ENCODE peak calls at places on chromosomes 1 and 21, in six cellular contexts. K, W, P, E, S and X are unnamed samples.
A peak's percentile ranks its signal among the peaks of the same experiment; 100 is the strongest.

GRCh38 chr1:62196091-62196690 is 1.5 kb downstream of the L1TD1 start:
- DNase-seq in K (no peak), W (no peak), P (no peak), E (no peak), S (no peak), X (no peak)

GRCh38 chr1:39386997-39387396 is 104.4 kb upstream of the BMP8A start:
- DNase-seq in K (no peak), W (no peak), P (no peak), E (no peak), S (no peak), X (no peak)

GRCh38 chr21:35002879-35003722 is 46.0 kb downstream of the RUNX1 start:
- DNase-seq in K (no peak), W (no peak), P (no peak), E (peak; percentile 77), S (no peak), X (peak; percentile 89)

GRCh38 chr1:229024528-229025119 is 246.3 kb upstream of the RAB4A start:
- DNase-seq in K (peak; percentile 88), W (no peak), P (peak; percentile 66), E (peak; percentile 85), S (peak; percentile 46), X (peak; percentile 85)

GRCh38 chr1:70487910-70488665 is 77.0 kb downstream of the CTH start:
- DNase-seq in K (no peak), W (no peak), P (peak; percentile 28), E (peak; percentile 55), S (no peak), X (peak; percentile 57)

GRCh38 chr1:172040466-172040865 is 199.2 kb downstream of the DNM3 start:
- DNase-seq in K (no peak), W (no peak), P (no peak), E (peak; percentile 63), S (no peak), X (peak; percentile 57)

GRCh38 chr1:234565132-234565531 is 44.8 kb downstream of the IRF2BP2 start:
- DNase-seq in K (no peak), W (no peak), P (no peak), E (no peak), S (no peak), X (no peak)

GRCh38 chr1:75615664-75616435 is 4.9 kb upstream of the SLC44A5 start:
- DNase-seq in K (peak; percentile 55), W (peak; percentile 51), P (peak; percentile 26), E (peak; percentile 39), S (peak; percentile 27), X (peak; percentile 51)

GRCh38 chr1:20867847-20868246 is 80.7 kb upstream of the HP1BP3 start:
- DNase-seq in K (no peak), W (no peak), P (no peak), E (peak; percentile 44), S (no peak), X (peak; percentile 50)

GRCh38 chr1:91308544-91308943 is 96.1 kb downstream of the HFM1 start:
- DNase-seq in K (no peak), W (no peak), P (no peak), E (no peak), S (no peak), X (no peak)

GRCh38 chr1:168631671-168632400 is 55.4 kb downstream of the XCL1 start:
- DNase-seq in K (no peak), W (no peak), P (no peak), E (no peak), S (no peak), X (no peak)

GRCh38 chr21:44800103-44800502 is 1.5 kb downstream of the UBE2G2 start:
- DNase-seq in K (no peak), W (no peak), P (peak; percentile 62), E (peak; percentile 65), S (no peak), X (peak; percentile 72)

GRCh38 chr1:15424146-15424667 is 14.0 kb upstream of the CTRC start:
- DNase-seq in K (no peak), W (no peak), P (peak; percentile 38), E (no peak), S (no peak), X (no peak)

GRCh38 chr1:56688522-56689026 is 43.5 kb downstream of the PRKAA2 start:
- DNase-seq in K (no peak), W (no peak), P (no peak), E (peak; percentile 38), S (no peak), X (peak; percentile 83)

GRCh38 chr1:82343381-82343780 is 542.6 kb downstream of the ADGRL2 start:
- DNase-seq in K (no peak), W (no peak), P (no peak), E (peak; percentile 13), S (no peak), X (no peak)

GRCh38 chr1:180863158-180863775 is 49.4 kb upstream of the KIAA1614 start:
- DNase-seq in K (no peak), W (no peak), P (peak; percentile 18), E (peak; percentile 75), S (no peak), X (peak; percentile 79)

GRCh38 chr1:205519541-205520131 is 15.2 kb downstream of the CDK18 start:
- DNase-seq in K (peak; percentile 85), W (no peak), P (no peak), E (no peak), S (no peak), X (no peak)

GRCh38 chr1:245225709-245226464 is 71.1 kb downstream of the KIF26B start:
- DNase-seq in K (no peak), W (no peak), P (no peak), E (no peak), S (no peak), X (no peak)

GRCh38 chr1:90709535-90709934 is 7.6 kb downstream of the BARHL2 start:
- DNase-seq in K (no peak), W (no peak), P (no peak), E (no peak), S (no peak), X (no peak)

GRCh38 chr1:246608616-246609376 is 42.5 kb downstream of the CNST start:
- DNase-seq in K (peak; percentile 82), W (peak; percentile 71), P (no peak), E (peak; percentile 97), S (peak; percentile 94), X (peak; percentile 97)

GRCh38 chr21:39562791-39563770 is 49.7 kb upstream of the B3GALT5 start:
- DNase-seq in K (no peak), W (no peak), P (no peak), E (no peak), S (no peak), X (no peak)

GRCh38 chr1:9792156-9793042 is 31.4 kb downstream of the CLSTN1 start:
- DNase-seq in K (peak; percentile 49), W (no peak), P (peak; percentile 51), E (no peak), S (no peak), X (peak; percentile 17)

GRCh38 chr1:41322101-41322661 is 39.1 kb upstream of the FOXO6 start:
- DNase-seq in K (no peak), W (no peak), P (no peak), E (no peak), S (peak; percentile 25), X (no peak)

GRCh38 chr1:25821630-25822091 is 1.9 kb downstream of the MTFR1L start:
- DNase-seq in K (no peak), W (no peak), P (no peak), E (peak; percentile 53), S (no peak), X (peak; percentile 76)

GRCh38 chr1:40709100-40709801 is 17.7 kb downstream of the NFYC start:
- DNase-seq in K (peak; percentile 91), W (peak; percentile 78), P (peak; percentile 74), E (peak; percentile 99), S (peak; percentile 86), X (peak; percentile 98)

GRCh38 chr1:221069178-221069903 is 190.1 kb downstream of the HLX start:
- DNase-seq in K (no peak), W (no peak), P (no peak), E (no peak), S (no peak), X (no peak)

GRCh38 chr1:78171736-78172590 is 126.2 kb downstream of the GIPC2 start:
- DNase-seq in K (no peak), W (no peak), P (no peak), E (peak; percentile 63), S (no peak), X (peak; percentile 72)

GRCh38 chr1:6577831-6578525 is 1.8 kb upstream of the ZBTB48 start:
- DNase-seq in K (no peak), W (no peak), P (no peak), E (no peak), S (no peak), X (no peak)

GRCh38 chr1:6580119-6580587 is 359 bp downstream of the ZBTB48 start:
- DNase-seq in K (no peak), W (no peak), P (no peak), E (no peak), S (no peak), X (no peak)

GRCh38 chr1:6580588-6581270 is 935 bp downstream of the ZBTB48 start:
- DNase-seq in K (no peak), W (peak; percentile 79), P (no peak), E (no peak), S (no peak), X (peak; percentile 19)

GRCh38 chr1:6579374-6580118 is at the start of gene ZBTB48:
- DNase-seq in K (peak; percentile 100), W (peak; percentile 100), P (peak; percentile 96), E (peak; percentile 97), S (peak; percentile 100), X (peak; percentile 98)

DNA sequence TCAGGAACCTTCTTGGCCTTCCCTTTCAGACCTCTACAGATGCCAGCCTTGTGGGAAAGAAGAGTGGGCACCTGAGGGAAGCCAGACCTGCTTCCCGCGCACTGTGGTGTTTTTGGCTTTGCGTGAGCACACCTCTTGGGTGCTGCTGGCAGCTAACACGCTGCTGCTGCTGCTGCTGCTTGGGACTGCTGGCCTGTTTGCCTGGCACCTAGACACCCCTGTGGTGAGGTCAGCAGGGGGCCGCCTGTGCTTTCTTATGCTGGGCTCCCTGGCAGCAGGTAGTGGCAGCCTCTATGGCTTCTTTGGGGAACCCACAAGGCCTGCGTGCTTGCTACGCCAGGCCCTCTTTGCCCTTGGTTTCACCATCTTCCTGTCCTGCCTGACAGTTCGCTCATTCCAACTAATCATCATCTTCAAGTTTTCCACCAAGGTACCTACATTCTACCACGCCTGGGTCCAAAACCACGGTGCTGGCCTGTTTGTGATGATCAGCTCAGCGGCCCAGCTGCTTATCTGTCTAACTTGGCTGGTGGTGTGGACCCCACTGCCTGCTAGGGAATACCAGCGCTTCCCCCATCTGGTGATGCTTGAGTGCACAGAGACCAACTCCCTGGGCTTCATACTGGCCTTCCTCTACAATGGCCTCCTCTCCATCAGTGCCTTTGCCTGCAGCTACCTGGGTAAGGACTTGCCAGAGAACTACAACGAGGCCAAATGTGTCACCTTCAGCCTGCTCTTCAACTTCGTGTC is 995 bp upstream of the ZBTB48 start:
- DNase-seq in K (no peak), W (no peak), P (no peak), E (no peak), S (no peak), X (no peak)
- H3K4me3 ChIP-seq in K (no peak overlapping the region), W (no peak overlapping the region), P (peak overlapping the region; percentile 58), E (no peak overlapping the region), S (no peak overlapping the region), X (no peak overlapping the region)

GRCh38 chr1:227465256-227465655 is 98.1 kb upstream of the ZNF678 start:
- DNase-seq in K (no peak), W (no peak), P (no peak), E (no peak), S (no peak), X (no peak)
- TF ChIP-seq CTCF in K (no peak), W (no peak), P (peak; percentile 14), E (no peak), S (no peak), X (no peak)

GRCh38 chr21:43720539-43721224 is 1.8 kb downstream of the PDXK start:
- DNase-seq in K (no peak), W (no peak), P (no peak), E (no peak), S (no peak), X (no peak)
- H3K4me3 ChIP-seq in K (peak overlapping the region; percentile 70), W (peak overlapping the region; percentile 90), P (peak overlapping the region; percentile 83), E (peak overlapping the region; percentile 87), S (peak overlapping the region; percentile 59), X (peak overlapping the region; percentile 92)

GRCh38 chr1:208204779-208205178 is 39.4 kb downstream of the PLXNA2 start:
- DNase-seq in K (no peak), W (no peak), P (no peak), E (no peak), S (no peak), X (no peak)
- TF ChIP-seq CTCF in K (no peak), W (no peak), P (no peak), E (no peak), S (no peak), X (no peak)